ENCODE peak calls at places on chromosomes 6 and 20, in seven cellular contexts. P is PC-9; Z is hepatocyte; M is psoas muscle; R is CD8-positive, alpha-beta memory T cell; C is heart right ventricle; L is OCI-LY7. H is an unnamed sample.

GRCh38 chr6:135372758-135373157 is 124.8 kb downstream of the AHI1 start:
- DNase-seq in Z (no peak), C (no peak), P (no peak), R (no peak), L (no peak), M (no peak), H (no peak)

GRCh38 chr6:169833258-169833794 is 81.9 kb downstream of the ERMARD start:
- DNase-seq in L (no peak), P (no peak), Z (no peak), M (no peak), C (no peak), R (no peak), H (no peak)

GRCh38 chr6:170137176-170137891 is 153.5 kb downstream of the DLL1 start:
- DNase-seq in C (peak; percentile 45), M (peak; percentile 76), P (no peak), Z (no peak), L (no peak), R (no peak), H (no peak)

GRCh38 chr6:133376743-133377142 is 135.6 kb downstream of the EYA4 start:
- DNase-seq in M (no peak), L (no peak), P (no peak), C (no peak), Z (no peak), R (no peak), H (no peak)

GRCh38 chr6:40579101-40579500 is 8.1 kb downstream of the LRFN2 start:
- DNase-seq in L (no peak), P (no peak), C (no peak), Z (no peak), M (no peak), R (no peak), H (no peak)

GRCh38 chr6:3393796-3394195 is 63.1 kb downstream of the SLC22A23 start:
- DNase-seq in P (no peak), M (no peak), R (no peak), Z (no peak), C (no peak), L (no peak), H (no peak)

GRCh38 chr6:158556113-158556512 is 3.8 kb upstream of the TMEM181 start:
- DNase-seq in M (no peak), R (no peak), L (no peak), P (no peak), Z (no peak), C (no peak), H (no peak)

GRCh38 chr20:60121903-60122302 is 163.7 kb downstream of the CDH26 start:
- DNase-seq in Z (no peak), P (no peak), C (no peak), R (no peak), M (no peak), L (no peak), H (no peak)

GRCh38 chr6:30007132-30007764 is 53.8 kb upstream of the POLR1H start:
- DNase-seq in Z (no peak), C (peak; percentile 27), R (no peak), M (peak; percentile 55), P (peak; percentile 32), L (no peak), H (peak; percentile 86)

GRCh38 chr6:106077170-106077569 is 9.0 kb upstream of the PRDM1 start:
- DNase-seq in Z (no peak), C (no peak), L (no peak), R (no peak), P (no peak), M (no peak), H (no peak)

GRCh38 chr6:106070626-106071025 is 15.5 kb upstream of the PRDM1 start:
- DNase-seq in L (no peak), C (no peak), Z (no peak), P (no peak), M (no peak), R (no peak), H (no peak)

GRCh38 chr6:106069478-106069877 is 16.7 kb upstream of the PRDM1 start:
- DNase-seq in C (no peak), L (no peak), M (no peak), R (no peak), Z (peak; percentile 78), P (peak; percentile 26), H (no peak)

GRCh38 chr6:106076139-106076538 is 10.0 kb upstream of the PRDM1 start:
- DNase-seq in C (no peak), R (no peak), M (no peak), Z (no peak), P (no peak), L (no peak), H (no peak)

GRCh38 chr6:106072501-106073140 is 13.5 kb upstream of the PRDM1 start:
- DNase-seq in R (no peak), M (no peak), L (peak; percentile 42), Z (no peak), P (no peak), C (no peak), H (no peak)
- H3K4me3 ChIP-seq in R (no peak overlapping the region), M (no peak overlapping the region), L (no peak overlapping the region), Z (no peak overlapping the region), P (no peak overlapping the region), C (no peak overlapping the region), H (no peak overlapping the region)

DNA sequence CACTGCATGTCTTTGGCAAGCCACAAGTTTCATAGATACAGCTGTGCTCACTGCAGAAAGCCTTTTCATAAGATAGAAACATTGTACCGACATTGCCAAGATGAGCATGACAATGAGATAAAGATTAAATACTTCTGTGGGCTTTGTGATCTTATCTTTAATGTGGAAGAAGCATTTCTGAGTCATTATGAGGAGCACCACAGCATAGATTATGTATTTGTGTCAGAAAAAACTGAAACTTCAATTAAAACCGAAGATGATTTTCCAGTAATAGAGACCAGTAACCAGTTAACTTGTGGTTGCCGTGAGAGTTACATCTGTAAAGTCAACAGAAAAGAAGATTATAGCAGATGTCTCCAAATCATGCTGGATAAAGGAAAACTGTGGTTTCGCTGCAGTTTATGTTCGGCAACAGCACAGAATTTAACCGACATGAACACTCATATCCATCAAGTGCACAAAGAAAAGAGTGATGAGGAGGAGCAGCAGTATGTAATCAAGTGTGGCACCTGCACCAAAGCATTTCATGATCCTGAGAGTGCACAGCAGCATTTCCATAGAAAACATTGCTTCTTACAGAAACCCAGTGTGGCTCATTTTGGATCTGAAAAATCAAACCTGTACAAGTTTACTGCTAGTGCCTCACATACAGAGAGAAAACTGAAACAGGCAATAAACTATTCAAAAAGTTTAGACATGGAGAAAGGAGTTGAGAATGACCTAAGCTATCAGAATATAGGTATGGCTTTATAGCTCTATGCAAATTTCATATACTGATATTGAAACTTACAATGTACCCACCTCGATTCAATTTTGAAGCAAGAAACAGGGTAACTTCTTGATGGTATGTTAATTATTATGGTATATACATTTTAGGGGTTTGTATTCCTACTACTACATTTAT is 23.9 kb upstream of the BAG2 start:
- DNase-seq in L (no peak), Z (no peak), C (no peak), M (no peak), P (no peak), R (no peak), H (no peak)
- H3K27ac ChIP-seq in L (no peak overlapping the region), Z (no peak overlapping the region), C (no peak overlapping the region), M (no peak overlapping the region), P (no peak overlapping the region), R (no peak overlapping the region), H (no peak overlapping the region)

DNA sequence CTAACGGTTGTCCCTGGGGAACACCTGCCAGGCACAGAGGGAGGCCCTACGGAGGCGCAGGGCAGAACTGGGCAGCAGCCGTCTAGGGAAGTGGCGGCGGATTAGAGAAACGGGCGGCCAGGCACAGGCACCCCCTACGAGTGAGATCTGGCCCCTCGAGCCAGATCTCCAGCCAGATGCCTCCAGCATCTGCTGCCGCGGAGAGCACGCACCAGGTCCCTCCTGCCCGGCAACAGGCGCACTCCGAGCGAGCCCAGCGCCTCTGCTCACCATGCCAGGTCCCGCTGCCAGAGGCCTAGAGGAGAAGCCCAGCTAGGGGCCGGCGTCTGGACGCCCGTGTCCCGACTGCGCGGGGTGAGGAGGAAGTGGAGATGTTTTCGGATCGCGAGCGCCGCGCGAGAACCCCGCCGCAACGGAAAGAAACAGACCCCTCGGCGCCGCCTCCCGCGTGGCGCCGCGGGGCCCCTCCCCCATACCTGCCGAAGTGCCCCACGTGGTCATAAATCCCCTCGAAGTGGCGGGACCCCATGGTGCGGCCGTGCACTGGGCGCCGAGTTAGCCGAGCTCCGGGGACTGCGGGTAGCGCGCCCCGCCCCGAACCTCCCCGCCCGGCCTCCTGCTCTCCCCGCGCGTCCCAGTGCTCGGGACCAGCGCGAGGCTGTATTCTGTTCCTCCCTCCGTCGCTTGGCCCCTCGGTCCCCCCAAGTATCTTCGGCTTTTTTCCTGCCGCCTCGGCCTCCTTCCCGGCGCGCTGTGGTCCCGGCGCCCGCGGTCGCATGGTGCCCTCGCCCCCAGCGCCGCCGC is at the start of gene SLC22A16:
- DNase-seq in P (no peak), M (no peak), L (no peak), R (no peak), Z (no peak), C (peak; percentile 23), H (no peak)
- H3K4me3 ChIP-seq in P (no peak within 1 kb of the TSS), M (peak within 1 kb of the TSS; percentile 45), L (no peak within 1 kb of the TSS), R (no peak within 1 kb of the TSS), Z (no peak within 1 kb of the TSS), C (peak within 1 kb of the TSS; percentile 33), H (peak within 1 kb of the TSS; percentile 49)

GRCh38 chr6:86581833-86582232 is 355.5 kb upstream of the HTR1E start:
- DNase-seq in Z (no peak), R (no peak), M (no peak), L (no peak), C (no peak), P (no peak), H (no peak)

DNA sequence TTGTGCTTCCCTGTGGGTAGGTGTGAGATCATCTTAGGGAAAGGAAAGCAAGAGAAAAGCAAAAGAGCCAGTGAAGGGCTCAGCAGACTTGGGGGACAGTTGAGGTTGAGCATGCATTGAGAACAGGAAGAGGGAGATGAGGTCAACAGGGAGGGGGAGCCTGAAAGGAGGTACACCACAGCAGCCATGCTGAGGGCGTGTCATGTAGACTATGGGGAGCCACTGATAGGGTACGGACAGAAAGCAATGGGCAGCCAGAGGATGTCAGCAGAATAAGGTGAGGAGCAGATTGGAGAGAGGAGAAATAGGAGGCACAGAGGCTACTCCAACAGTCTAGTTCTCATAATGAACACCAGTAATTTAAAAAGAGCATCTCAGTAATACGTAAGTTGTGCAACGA is 351.1 kb upstream of the HTR1E start:
- DNase-seq in Z (no peak), R (no peak), P (no peak), M (no peak), L (no peak), C (no peak), H (no peak)
- H3K27ac ChIP-seq in Z (no peak overlapping the region), R (no peak overlapping the region), P (no peak overlapping the region), M (no peak overlapping the region), L (no peak overlapping the region), C (no peak overlapping the region), H (no peak overlapping the region)

DNA sequence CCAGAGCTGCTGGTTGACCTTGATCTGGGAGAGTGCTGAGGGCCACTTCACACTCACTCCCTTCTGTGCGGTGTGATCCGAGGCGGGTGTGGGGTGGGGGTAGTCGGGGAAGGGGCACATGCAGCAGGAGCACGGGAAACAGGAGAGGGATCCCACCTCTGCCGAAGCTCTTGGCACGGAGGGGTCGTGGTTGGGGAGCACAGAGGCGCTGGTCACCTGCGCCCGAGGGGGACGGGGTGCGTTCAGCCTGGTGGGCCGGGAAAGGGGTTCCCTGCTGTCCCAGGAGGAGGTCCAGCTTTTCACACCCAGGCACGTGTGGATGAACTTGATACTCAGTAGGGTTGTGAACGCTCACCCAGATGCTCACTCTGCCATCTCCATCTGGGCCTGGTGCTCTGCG is 17.3 kb downstream of the SS18L1 start:
- DNase-seq in P (no peak), C (no peak), Z (no peak), M (no peak), R (no peak), L (no peak), H (peak; percentile 51)
- H3K4me3 ChIP-seq in P (no peak overlapping the region), C (no peak overlapping the region), Z (no peak overlapping the region), M (no peak overlapping the region), R (no peak overlapping the region), L (no peak overlapping the region), H (no peak overlapping the region)

H was measured in left lung.